ENCODE peak calls at places on chromosomes 5 and 9, in six cellular contexts. One of them, this sample, is unnamed.

GRCh38 chr9:135346438-135347050 is 133.0 kb upstream of the PPP1R26 start:
- DNase-seq in SK-N-SH: no peak
- DNase-seq in H9: no peak
- DNase-seq in DND-41: no peak
- DNase-seq in K562: no peak
- DNase-seq in IMR-90: no peak
- DNase-seq in this sample: no peak

GRCh38 chr9:10127867-10128266 is 484.9 kb downstream of the PTPRD start:
- DNase-seq in SK-N-SH: no peak
- DNase-seq in H9: no peak
- DNase-seq in DND-41: no peak
- DNase-seq in K562: no peak
- DNase-seq in IMR-90: peak; percentile 20
- DNase-seq in this sample: no peak

GRCh38 chr5:11815481-11815880 is 88.8 kb downstream of the CTNND2 start:
- DNase-seq in SK-N-SH: no peak
- DNase-seq in H9: no peak
- DNase-seq in DND-41: no peak
- DNase-seq in K562: no peak
- DNase-seq in IMR-90: no peak
- DNase-seq in this sample: no peak

GRCh38 chr5:131209506-131210191 is 38.9 kb downstream of the LYRM7 start:
- DNase-seq in SK-N-SH: no peak
- DNase-seq in H9: no peak
- DNase-seq in DND-41: peak; percentile 81
- DNase-seq in K562: no peak
- DNase-seq in IMR-90: no peak
- DNase-seq in this sample: peak; percentile 46

GRCh38 chr5:89968870-89969472 is 440.6 kb downstream of the CETN3 start:
- DNase-seq in SK-N-SH: no peak
- DNase-seq in H9: no peak
- DNase-seq in DND-41: no peak
- DNase-seq in K562: no peak
- DNase-seq in IMR-90: no peak
- DNase-seq in this sample: no peak

GRCh38 chr5:153711755-153712154 is 221.3 kb downstream of the GRIA1 start:
- DNase-seq in SK-N-SH: no peak
- DNase-seq in H9: no peak
- DNase-seq in DND-41: no peak
- DNase-seq in K562: no peak
- DNase-seq in IMR-90: peak; percentile 6
- DNase-seq in this sample: no peak

GRCh38 chr5:109929371-109929770 is 239.6 kb downstream of the MAN2A1 start:
- DNase-seq in SK-N-SH: no peak
- DNase-seq in H9: no peak
- DNase-seq in DND-41: no peak
- DNase-seq in K562: no peak
- DNase-seq in IMR-90: no peak
- DNase-seq in this sample: no peak

GRCh38 chr9:129884220-129885017 is 49.2 kb downstream of the USP20 start:
- DNase-seq in SK-N-SH: peak; percentile 93
- DNase-seq in H9: peak; percentile 92
- DNase-seq in DND-41: peak; percentile 96
- DNase-seq in K562: peak; percentile 96
- DNase-seq in IMR-90: peak; percentile 71
- DNase-seq in this sample: peak; percentile 96

GRCh38 chr9:87707805-87708500 is 18.0 kb upstream of the CTSL start:
- DNase-seq in SK-N-SH: no peak
- DNase-seq in H9: no peak
- DNase-seq in DND-41: no peak
- DNase-seq in K562: no peak
- DNase-seq in IMR-90: peak; percentile 28
- DNase-seq in this sample: no peak

GRCh38 chr5:125412051-125412560 is 665.7 kb upstream of the ZNF608 start:
- DNase-seq in SK-N-SH: no peak
- DNase-seq in H9: peak; percentile 70
- DNase-seq in DND-41: no peak
- DNase-seq in K562: no peak
- DNase-seq in IMR-90: no peak
- DNase-seq in this sample: peak; percentile 45

GRCh38 chr5:71483355-71483754 is 27.9 kb downstream of the BDP1 start:
- DNase-seq in SK-N-SH: no peak
- DNase-seq in H9: no peak
- DNase-seq in DND-41: no peak
- DNase-seq in K562: no peak
- DNase-seq in IMR-90: peak; percentile 92
- DNase-seq in this sample: no peak

GRCh38 chr9:87075537-87075936 is 128.2 kb upstream of the GAS1 start:
- DNase-seq in SK-N-SH: no peak
- DNase-seq in H9: peak; percentile 57
- DNase-seq in DND-41: no peak
- DNase-seq in K562: no peak
- DNase-seq in IMR-90: no peak
- DNase-seq in this sample: no peak

GRCh38 chr5:161302557-161302956 is 244.0 kb downstream of the GABRB2 start:
- DNase-seq in SK-N-SH: no peak
- DNase-seq in H9: no peak
- DNase-seq in DND-41: no peak
- DNase-seq in K562: no peak
- DNase-seq in IMR-90: no peak
- DNase-seq in this sample: no peak

GRCh38 chr5:124956471-124957029 is 210.1 kb upstream of the ZNF608 start:
- DNase-seq in SK-N-SH: no peak
- DNase-seq in H9: no peak
- DNase-seq in DND-41: no peak
- DNase-seq in K562: no peak
- DNase-seq in IMR-90: no peak
- DNase-seq in this sample: no peak

GRCh38 chr9:97518909-97519307 is 17.4 kb downstream of the TMOD1 start:
- DNase-seq in SK-N-SH: no peak
- DNase-seq in H9: no peak
- DNase-seq in DND-41: no peak
- DNase-seq in K562: no peak
- DNase-seq in IMR-90: peak; percentile 92
- DNase-seq in this sample: peak; percentile 61

GRCh38 chr5:115599502-115599901 is 2.8 kb downstream of the TICAM2 start:
- DNase-seq in SK-N-SH: peak; percentile 36
- DNase-seq in H9: no peak
- DNase-seq in DND-41: no peak
- DNase-seq in K562: no peak
- DNase-seq in IMR-90: peak; percentile 56
- DNase-seq in this sample: no peak

GRCh38 chr5:139461698-139462097 is 845 bp downstream of the ECSCR start:
- DNase-seq in SK-N-SH: peak; percentile 15
- DNase-seq in H9: no peak
- DNase-seq in DND-41: no peak
- DNase-seq in K562: no peak
- DNase-seq in IMR-90: peak; percentile 79
- DNase-seq in this sample: no peak

GRCh38 chr5:1330847-1331831 is 13.8 kb downstream of the CLPTM1L start:
- DNase-seq in SK-N-SH: no peak
- DNase-seq in H9: no peak
- DNase-seq in DND-41: no peak
- DNase-seq in K562: no peak
- DNase-seq in IMR-90: no peak
- DNase-seq in this sample: no peak

GRCh38 chr9:100064872-100065581 is 33.8 kb downstream of the ERP44 start:
- DNase-seq in SK-N-SH: no peak
- DNase-seq in H9: no peak
- DNase-seq in DND-41: no peak
- DNase-seq in K562: no peak
- DNase-seq in IMR-90: peak; percentile 92
- DNase-seq in this sample: no peak

GRCh38 chr9:68500457-68501158 is 40.1 kb downstream of the TMEM252 start:
- DNase-seq in SK-N-SH: no peak
- DNase-seq in H9: no peak
- DNase-seq in DND-41: no peak
- DNase-seq in K562: no peak
- DNase-seq in IMR-90: peak; percentile 70
- DNase-seq in this sample: no peak

GRCh38 chr5:149957855-149958254 is 2.7 kb upstream of the SLC26A2 start:
- DNase-seq in SK-N-SH: no peak
- DNase-seq in H9: no peak
- DNase-seq in DND-41: no peak
- DNase-seq in K562: no peak
- DNase-seq in IMR-90: no peak
- DNase-seq in this sample: no peak

GRCh38 chr9:36135791-36136276 is 699 bp upstream of the GLIPR2 start:
- DNase-seq in SK-N-SH: no peak
- DNase-seq in H9: peak; percentile 57
- DNase-seq in DND-41: no peak
- DNase-seq in K562: no peak
- DNase-seq in IMR-90: no peak
- DNase-seq in this sample: peak; percentile 53

GRCh38 chr5:140113180-140113698 is 670 bp upstream of the PURA start:
- DNase-seq in SK-N-SH: peak; percentile 73
- DNase-seq in H9: peak; percentile 72
- DNase-seq in DND-41: peak; percentile 44
- DNase-seq in K562: peak; percentile 54
- DNase-seq in IMR-90: no peak
- DNase-seq in this sample: peak; percentile 29

GRCh38 chr5:129459485-129460120 is 495 bp upstream of the ADAMTS19 start:
- DNase-seq in SK-N-SH: peak; percentile 44
- DNase-seq in H9: peak; percentile 87
- DNase-seq in DND-41: no peak
- DNase-seq in K562: no peak
- DNase-seq in IMR-90: peak; percentile 4
- DNase-seq in this sample: peak; percentile 27

GRCh38 chr5:41414598-41414997 is 95.8 kb downstream of the PLCXD3 start:
- DNase-seq in SK-N-SH: no peak
- DNase-seq in H9: no peak
- DNase-seq in DND-41: no peak
- DNase-seq in K562: no peak
- DNase-seq in IMR-90: peak; percentile 96
- DNase-seq in this sample: no peak

DNA sequence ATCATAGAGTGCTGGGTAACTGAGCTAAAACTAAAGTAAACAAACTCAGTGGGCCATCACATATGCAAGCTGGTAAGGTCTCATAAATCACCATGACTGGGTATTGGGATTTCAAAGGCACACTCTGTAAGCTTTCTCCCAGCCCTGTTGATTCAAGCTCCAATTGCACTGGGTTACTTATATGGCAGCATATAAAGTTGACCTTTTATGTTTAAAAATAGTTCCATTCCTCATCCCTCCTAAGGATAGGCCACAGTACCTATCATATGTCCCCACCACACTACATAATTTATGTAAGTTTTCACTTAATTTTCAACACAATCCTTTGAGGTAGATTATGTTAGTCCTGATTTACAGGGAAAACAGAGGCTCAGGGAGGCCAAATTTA is 438.4 kb downstream of the RAB3C start:
- DNase-seq in SK-N-SH: no peak
- DNase-seq in H9: no peak
- DNase-seq in DND-41: no peak
- DNase-seq in K562: no peak
- DNase-seq in IMR-90: no peak
- DNase-seq in this sample: no peak
- H3K27ac ChIP-seq in SK-N-SH: no peak overlapping the region
- H3K27ac ChIP-seq in H9: no peak overlapping the region
- H3K27ac ChIP-seq in DND-41: no peak overlapping the region
- H3K27ac ChIP-seq in K562: no peak overlapping the region
- H3K27ac ChIP-seq in IMR-90: no peak overlapping the region
- H3K27ac ChIP-seq in this sample: peak overlapping the region; percentile 51

DNA sequence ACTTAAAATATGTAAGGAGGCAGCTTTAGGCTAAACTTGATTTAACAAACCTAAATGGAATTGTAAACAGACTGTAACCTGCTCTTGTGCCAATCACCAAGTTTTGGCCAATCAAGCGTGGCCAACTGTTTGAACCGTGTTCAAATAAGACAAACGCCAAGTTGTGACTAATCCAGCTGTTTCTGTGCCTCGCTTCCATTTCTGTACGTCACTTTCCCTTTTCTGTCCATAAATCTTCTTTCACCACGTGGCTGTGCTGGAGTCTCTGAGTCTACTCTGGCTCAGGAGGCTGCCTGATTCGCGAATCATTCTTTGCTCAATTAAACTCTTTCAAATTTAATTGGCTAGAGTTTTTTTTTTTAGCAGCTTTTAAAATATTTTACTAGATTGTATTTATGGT is 71.3 kb downstream of the LIX1 start:
- DNase-seq in SK-N-SH: no peak
- DNase-seq in H9: no peak
- DNase-seq in DND-41: no peak
- DNase-seq in K562: no peak
- DNase-seq in IMR-90: peak; percentile 93
- DNase-seq in this sample: peak; percentile 25
- H3K9ac ChIP-seq in SK-N-SH: no peak overlapping the region
- H3K9ac ChIP-seq in H9: no peak overlapping the region
- H3K9ac ChIP-seq in DND-41: no peak overlapping the region
- H3K9ac ChIP-seq in K562: no peak overlapping the region
- H3K9ac ChIP-seq in IMR-90: no peak overlapping the region
- H3K9ac ChIP-seq in this sample: no peak overlapping the region

GRCh38 chr5:148027505-148027904 is 36.3 kb upstream of the SPINK5 start:
- DNase-seq in SK-N-SH: no peak
- DNase-seq in H9: no peak
- DNase-seq in DND-41: no peak
- DNase-seq in K562: no peak
- DNase-seq in IMR-90: no peak
- DNase-seq in this sample: no peak

GRCh38 chr5:148029131-148029530 is 34.6 kb upstream of the SPINK5 start:
- DNase-seq in SK-N-SH: no peak
- DNase-seq in H9: no peak
- DNase-seq in DND-41: no peak
- DNase-seq in K562: no peak
- DNase-seq in IMR-90: no peak
- DNase-seq in this sample: no peak

GRCh38 chr5:148035676-148036075 is 28.1 kb upstream of the SPINK5 start:
- DNase-seq in SK-N-SH: no peak
- DNase-seq in H9: no peak
- DNase-seq in DND-41: no peak
- DNase-seq in K562: no peak
- DNase-seq in IMR-90: no peak
- DNase-seq in this sample: no peak

GRCh38 chr5:148033138-148033537 is 30.6 kb upstream of the SPINK5 start:
- DNase-seq in SK-N-SH: no peak
- DNase-seq in H9: no peak
- DNase-seq in DND-41: no peak
- DNase-seq in K562: no peak
- DNase-seq in IMR-90: no peak
- DNase-seq in this sample: no peak
- H3K27ac ChIP-seq in SK-N-SH: no peak overlapping the region
- H3K27ac ChIP-seq in H9: no peak overlapping the region
- H3K27ac ChIP-seq in DND-41: no peak overlapping the region
- H3K27ac ChIP-seq in K562: no peak overlapping the region
- H3K27ac ChIP-seq in IMR-90: no peak overlapping the region
- H3K27ac ChIP-seq in this sample: no peak overlapping the region

DNA sequence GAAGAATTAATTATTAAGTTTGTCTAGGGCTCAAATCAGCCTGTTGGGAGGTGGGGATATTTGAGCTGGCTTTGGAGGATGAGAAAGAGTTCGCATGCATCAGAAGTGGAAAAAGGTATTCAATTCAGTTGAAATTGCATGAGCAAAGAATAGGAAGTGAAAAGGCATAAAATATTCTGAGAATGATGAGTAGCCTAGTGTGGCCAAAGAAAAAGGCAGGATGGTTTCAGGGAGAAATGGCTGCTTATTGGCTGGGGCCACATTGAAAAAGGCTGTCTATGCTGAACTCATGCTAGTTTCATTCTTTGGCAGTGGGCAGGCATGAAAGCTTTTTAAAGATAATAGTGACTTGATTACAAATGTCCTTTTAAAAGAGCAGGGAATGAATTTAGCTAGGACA is 235.4 kb upstream of the RIOK2 start:
- DNase-seq in SK-N-SH: no peak
- DNase-seq in H9: no peak
- DNase-seq in DND-41: no peak
- DNase-seq in K562: no peak
- DNase-seq in IMR-90: no peak
- DNase-seq in this sample: no peak
- H3K9ac ChIP-seq in SK-N-SH: no peak overlapping the region
- H3K9ac ChIP-seq in H9: no peak overlapping the region
- H3K9ac ChIP-seq in DND-41: no peak overlapping the region
- H3K9ac ChIP-seq in K562: no peak overlapping the region
- H3K9ac ChIP-seq in IMR-90: no peak overlapping the region
- H3K9ac ChIP-seq in this sample: no peak overlapping the region

This sample was measured in colonic mucosa.